ENCODE peak calls at places on chromosomes 4 and X, in seven cellular contexts. Y is activated CD4-positive, alpha-beta T cell treated with anti-CD3 and anti-CD28 coated beads for 48 hours; Q is activated T-helper 9 cell treated with anti-CD3 and anti-CD28 coated beads, Interleukin-2, amount 50 U/mL, for 16 hours; A is activated naive CD8-positive, alpha-beta T cell treated with anti-CD3 and anti-CD28 coated beads for 36 hours; U is PC-3; X is heart left ventricle; J is thoracic aorta. E is an unnamed sample.

GRCh38 chr4:172377486-172378140 is 564.4 kb downstream of the GALNTL6 start:
- DNase-seq in Y (no peak), U (no peak), X (peak; percentile 44), Q (no peak), A (no peak), J (no peak), E (no peak)

GRCh38 chr4:120071192-120071795 is 4.6 kb upstream of the MAD2L1 start:
- DNase-seq in A (peak; percentile 28), J (no peak), Q (peak; percentile 11), U (peak; percentile 70), Y (peak; percentile 46), X (no peak), E (no peak)

GRCh38 chr4:55727746-55728145 is 91.6 kb upstream of the NMU start:
- DNase-seq in J (no peak), A (no peak), X (no peak), Q (no peak), U (no peak), Y (no peak), E (peak; percentile 73)

GRCh38 chrX:150513564-150513963 is 54.9 kb upstream of the MTM1 start:
- DNase-seq in Q (no peak), X (no peak), U (no peak), J (no peak), A (no peak), Y (no peak), E (no peak)

GRCh38 chr4:137806420-137806819 is 274.1 kb upstream of the PCDH18 start:
- DNase-seq in Y (no peak), Q (no peak), U (no peak), A (no peak), J (no peak), X (no peak), E (no peak)

GRCh38 chr4:140851032-140851636 is 94.9 kb upstream of the TBC1D9 start:
- DNase-seq in Y (peak; percentile 25), U (peak; percentile 83), Q (no peak), A (peak; percentile 4), J (no peak), X (no peak), E (peak; percentile 42)

GRCh38 chr4:24748758-24749350 is 46.5 kb upstream of the SOD3 start:
- DNase-seq in Q (no peak), Y (no peak), A (no peak), X (no peak), J (no peak), U (no peak), E (no peak)

GRCh38 chrX:29478336-29479069 is 736.9 kb upstream of the MAGEB2 start:
- DNase-seq in J (no peak), U (peak; percentile 51), Y (no peak), A (no peak), Q (no peak), X (no peak), E (peak; percentile 2)

GRCh38 chr4:90328558-90328957 is 201.4 kb downstream of the CCSER1 start:
- DNase-seq in U (peak; percentile 67), Q (no peak), Y (no peak), A (no peak), X (no peak), J (no peak), E (no peak)

GRCh38 chr4:99144070-99144469 is at the start of gene ADH4:
- DNase-seq in U (peak; percentile 5), J (no peak), Y (no peak), Q (no peak), X (no peak), A (no peak), E (no peak)

GRCh38 chr4:7732263-7732662 is 207.4 kb downstream of the AFAP1 start:
- DNase-seq in A (no peak), Q (no peak), U (no peak), X (peak; percentile 42), Y (no peak), J (no peak), E (no peak)

GRCh38 chrX:150774798-150775568 is 81.8 kb downstream of the MTMR1 start:
- DNase-seq in J (no peak), U (no peak), Q (no peak), Y (no peak), X (no peak), A (no peak), E (no peak)

GRCh38 chrX:107731831-107732502 is 43.6 kb downstream of the TSC22D3 start:
- DNase-seq in U (peak; percentile 84), A (no peak), J (peak; percentile 70), Q (no peak), Y (no peak), X (peak; percentile 88), E (peak; percentile 64)

GRCh38 chr4:24229976-24230375 is 340.1 kb upstream of the PPARGC1A start:
- DNase-seq in Q (no peak), Y (no peak), U (no peak), A (no peak), X (no peak), J (no peak), E (no peak)

GRCh38 chrX:133922390-133922772 is 63.0 kb downstream of the GPC3 start:
- DNase-seq in Y (no peak), Q (no peak), U (no peak), A (no peak), X (no peak), J (no peak), E (no peak)

GRCh38 chr4:186845137-186845842 is 121.6 kb upstream of the FAT1 start:
- DNase-seq in A (no peak), X (peak; percentile 49), U (peak; percentile 35), Y (no peak), Q (no peak), J (no peak), E (peak; percentile 81)

GRCh38 chrX:101659601-101660063 is at the start of gene ARMCX2:
- DNase-seq in A (peak; percentile 26), X (peak; percentile 59), Y (peak; percentile 17), Q (no peak), U (no peak), J (no peak), E (peak; percentile 47)

GRCh38 chr4:121057466-121057911 is 14.8 kb downstream of the NDNF start:
- DNase-seq in J (no peak), A (no peak), X (no peak), Q (no peak), Y (no peak), U (no peak), E (no peak)

GRCh38 chrX:12080265-12080664 is 58.0 kb upstream of the FRMPD4 start:
- DNase-seq in J (no peak), Q (no peak), X (no peak), U (peak; percentile 71), A (no peak), Y (no peak), E (peak; percentile 7)

GRCh38 chr4:15955670-15956069 is 7.3 kb downstream of the FGFBP2 start:
- DNase-seq in Y (no peak), A (no peak), J (no peak), U (peak; percentile 49), Q (no peak), X (no peak), E (no peak)

GRCh38 chrX:85419293-85419692 is 39.8 kb upstream of the POF1B start:
- DNase-seq in Q (no peak), X (no peak), A (no peak), J (no peak), U (no peak), Y (no peak), E (no peak)

GRCh38 chrX:103330601-103331397 is 760 bp downstream of the TCEAL7 start:
- DNase-seq in X (no peak), Y (no peak), U (no peak), J (no peak), Q (no peak), A (no peak), E (no peak)

GRCh38 chr4:157300678-157301077 is 80.2 kb downstream of the GRIA2 start:
- DNase-seq in A (no peak), X (no peak), J (no peak), Q (no peak), U (no peak), Y (no peak), E (no peak)

GRCh38 chr4:64784125-64784524 is 374.9 kb upstream of the TECRL start:
- DNase-seq in X (no peak), A (no peak), J (no peak), Y (no peak), U (peak; percentile 61), Q (no peak), E (no peak)

GRCh38 chrX:48487362-48487785 is 11.4 kb downstream of the FTSJ1 start:
- DNase-seq in Y (no peak), X (no peak), J (no peak), U (peak; percentile 97), Q (no peak), A (no peak), E (peak; percentile 83)

GRCh38 chr4:76624271-76624681 is 189.2 kb downstream of the SHROOM3 start:
- DNase-seq in Y (no peak), U (peak; percentile 78), J (peak; percentile 69), A (no peak), Q (no peak), X (no peak), E (peak; percentile 70)

GRCh38 chr4:24382381-24382780 is 202.0 kb downstream of the DHX15 start:
- DNase-seq in X (no peak), J (no peak), Y (no peak), U (peak; percentile 57), A (no peak), Q (no peak), E (no peak)

GRCh38 chr4:168119100-168119499 is 26.8 kb downstream of the ANXA10 start:
- DNase-seq in X (no peak), A (no peak), Y (no peak), J (no peak), Q (no peak), U (no peak), E (no peak)

GRCh38 chr4:22246816-22247215 is 269.1 kb downstream of the ADGRA3 start:
- DNase-seq in J (no peak), A (no peak), X (no peak), Q (no peak), Y (no peak), U (no peak), E (no peak)

GRCh38 chrX:119734897-119735339 is 23.5 kb upstream of the SOWAHD start:
- DNase-seq in A (no peak), Y (no peak), Q (no peak), J (no peak), X (peak; percentile 77), U (no peak), E (no peak)